ENCODE peak calls at places on chromosomes 13 and 19, in seven cellular contexts. W is SW 1271, M is NCI-H345, S is Peyer's patch, I is GM13977, H is fibroblast of the aortic adventitia, O is PC-9. Q is an unnamed sample.

GRCh38 chr13:30796132-30796832 is 60.9 kb downstream of the ALOX5AP start:
- DNase-seq in W (peak), M (no peak), S (no peak), I (no peak), H (peak), O (peak), Q (no peak)

GRCh38 chr19:49543032-49543431 is 15.2 kb downstream of the RCN3 start:
- DNase-seq in W (no peak), M (no peak), S (no peak), I (no peak), H (no peak), O (no peak), Q (no peak)

GRCh38 chr19:55146648-55147218 is 2.3 kb downstream of the TNNT1 start:
- DNase-seq in W (peak), M (peak), S (no peak), I (no peak), H (no peak), O (peak), Q (no peak)

GRCh38 chr13:27797228-27797624 is 4.9 kb downstream of the GSX1 start:
- DNase-seq in W (no peak), M (no peak), S (no peak), I (no peak), H (peak), O (no peak), Q (peak)

GRCh38 chr13:21516806-21517205 is 57.7 kb upstream of the ZDHHC20 start:
- DNase-seq in W (no peak), M (no peak), S (no peak), I (no peak), H (no peak), O (no peak), Q (no peak)

GRCh38 chr13:34107814-34108213 is 289.9 kb downstream of the RFC3 start:
- DNase-seq in W (no peak), M (no peak), S (no peak), I (no peak), H (peak), O (no peak), Q (no peak)

GRCh38 chr19:49196527-49197240 is 39.1 kb downstream of the TRPM4 start:
- DNase-seq in W (no peak), M (peak), S (no peak), I (no peak), H (no peak), O (no peak), Q (no peak)

GRCh38 chr13:23678768-23679167 is 108.6 kb downstream of the TNFRSF19 start:
- DNase-seq in W (no peak), M (no peak), S (no peak), I (no peak), H (no peak), O (no peak), Q (no peak)

GRCh38 chr19:50890422-50891252 is 17.4 kb downstream of the KLK2 start:
- DNase-seq in W (no peak), M (no peak), S (no peak), I (no peak), H (peak), O (no peak), Q (no peak)

GRCh38 chr13:76754414-76754813 is 131.8 kb downstream of the KCTD12 start:
- DNase-seq in W (no peak), M (no peak), S (no peak), I (no peak), H (peak), O (no peak), Q (no peak)

GRCh38 chr19:12801466-12802266 is at the start of the genes PRDX2 and THSD8:
- DNase-seq in W (no peak), M (peak), S (peak), I (peak), H (peak), O (no peak), Q (peak)

GRCh38 chr13:113094410-113094800 is 11.2 kb upstream of the F7 start:
- DNase-seq in W (no peak), M (no peak), S (no peak), I (no peak), H (no peak), O (no peak), Q (no peak)

Q was measured in trophoblast cell.